ENCODE peak calls at places on chromosomes 6 and 20, in five cellular contexts. Z is left lung, V is cardiac fibroblast, A is brain microvascular endothelial cell, P is pancreas. G is an unnamed sample.
A peak's percentile ranks its signal among the peaks of the same experiment; 100 is the strongest.

GRCh38 chr6:157106487-157106886 is 216.8 kb downstream of the TMEM242 start:
- DNase-seq in Z (no peak), A (peak; percentile 74), P (no peak), V (peak; percentile 60), G (peak; percentile 33)

GRCh38 chr6:26141378-26141901 is 54.2 kb downstream of the HFE start:
- DNase-seq in V (no peak), Z (no peak), A (no peak), P (no peak), G (no peak)

GRCh38 chr20:41205313-41205712 is 68.0 kb downstream of the PLCG1 start:
- DNase-seq in Z (no peak), A (no peak), P (no peak), V (no peak), G (no peak)

GRCh38 chr20:44309763-44310663 is 989 bp downstream of the FITM2 start:
- DNase-seq in P (no peak), Z (no peak), V (peak; percentile 76), A (peak; percentile 16), G (peak; percentile 76)

GRCh38 chr20:45685896-45686295 is 15.9 kb upstream of the WFDC11 start:
- DNase-seq in A (peak; percentile 3), Z (no peak), P (no peak), V (no peak), G (no peak)

GRCh38 chr20:49672109-49672681 is 41.5 kb downstream of the B4GALT5 start:
- DNase-seq in V (no peak), A (no peak), P (no peak), Z (no peak), G (no peak)

GRCh38 chr6:11598687-11599086 is 61.1 kb downstream of the TMEM170B start:
- DNase-seq in Z (no peak), P (no peak), A (no peak), V (no peak), G (no peak)

GRCh38 chr20:64131406-64131805 is 24.0 kb upstream of the NPBWR2 start:
- DNase-seq in Z (peak; percentile 16), A (no peak), V (peak; percentile 11), P (peak; percentile 34), G (peak; percentile 14)

GRCh38 chr6:134035823-134036296 is 16.6 kb downstream of the SLC2A12 start:
- DNase-seq in P (no peak), A (peak; percentile 61), Z (no peak), V (peak; percentile 57), G (peak; percentile 37)

GRCh38 chr20:9939231-9939630 is 95.6 kb upstream of the ANKEF1 start:
- DNase-seq in V (no peak), Z (no peak), P (no peak), A (no peak), G (no peak)

GRCh38 chr6:7172605-7173185 is 64.9 kb downstream of the RREB1 start:
- DNase-seq in V (peak; percentile 82), A (peak; percentile 52), P (no peak), Z (no peak), G (no peak)

GRCh38 chr6:143605894-143606293 is 71.9 kb upstream of the PHACTR2 start:
- DNase-seq in Z (no peak), P (no peak), V (no peak), A (no peak), G (no peak)

GRCh38 chr20:33209789-33210188 is 7.4 kb upstream of the BPIFA3 start:
- DNase-seq in Z (peak; percentile 85), P (peak; percentile 92), A (peak; percentile 11), V (peak; percentile 59), G (peak; percentile 78)

GRCh38 chr6:16136536-16137450 is 7.9 kb downstream of the MYLIP start:
- DNase-seq in P (no peak), A (peak; percentile 81), V (peak; percentile 77), Z (no peak), G (peak; percentile 91)

GRCh38 chr6:134921980-134922313 is 28.0 kb downstream of the ALDH8A1 start:
- DNase-seq in V (no peak), P (no peak), A (no peak), Z (no peak), G (no peak)

GRCh38 chr6:42453649-42454427 is 2.1 kb upstream of the TRERF1 start:
- DNase-seq in A (peak; percentile 36), P (peak; percentile 69), Z (no peak), V (peak; percentile 60), G (peak; percentile 69)

GRCh38 chr6:161125591-161125990 is 134.0 kb downstream of the MAP3K4 start:
- DNase-seq in Z (no peak), V (no peak), P (no peak), A (no peak), G (no peak)

GRCh38 chr6:43803783-43804549 is 34.0 kb downstream of the VEGFA start:
- DNase-seq in A (no peak), V (peak; percentile 31), P (peak; percentile 62), Z (peak; percentile 84), G (peak; percentile 46)

GRCh38 chr6:89887452-89888137 is 6.7 kb upstream of the GJA10 start:
- DNase-seq in V (peak; percentile 3), A (no peak), Z (peak; percentile 74), P (no peak), G (no peak)

GRCh38 chr6:18741741-18742140 is 354.6 kb downstream of the RNF144B start:
- DNase-seq in P (no peak), Z (no peak), V (no peak), A (no peak), G (no peak)

GRCh38 chr20:34582911-34583310 is 24.4 kb downstream of the MAP1LC3A start:
- DNase-seq in Z (no peak), P (no peak), A (no peak), V (peak; percentile 24), G (no peak)

GRCh38 chr20:13105864-13106457 is 97.2 kb downstream of the SPTLC3 start:
- DNase-seq in P (no peak), A (peak; percentile 4), Z (no peak), V (peak; percentile 68), G (peak; percentile 81)
- H3K4me3 ChIP-seq in P (no peak overlapping the region), A (no peak overlapping the region), Z (no peak overlapping the region), V (no peak overlapping the region), G (peak overlapping the region; percentile 47)

DNA sequence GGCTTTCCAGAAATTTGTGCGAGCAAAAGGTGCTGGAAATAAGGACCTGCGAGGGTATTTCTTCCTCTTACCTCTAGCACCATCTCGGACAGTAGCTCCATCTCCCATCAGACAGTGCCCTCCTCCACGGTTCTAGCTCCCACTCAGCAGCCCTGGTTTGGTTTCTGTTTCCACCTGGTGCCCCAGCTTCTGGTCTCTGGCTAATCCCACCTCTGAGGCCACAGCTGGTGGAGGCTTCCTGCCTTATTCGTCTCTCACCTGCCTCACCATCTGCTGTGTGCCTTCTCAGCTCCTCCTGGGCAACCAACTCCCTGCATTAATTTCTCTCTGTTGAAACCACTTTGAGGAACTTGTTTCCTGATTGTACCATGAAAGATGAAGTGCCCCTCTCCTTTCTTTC is 162.4 kb upstream of the CDYL start:
- DNase-seq in Z (no peak), P (no peak), V (no peak), A (no peak), G (no peak)
- H3K4me3 ChIP-seq in Z (no peak overlapping the region), P (no peak overlapping the region), V (no peak overlapping the region), A (no peak overlapping the region), G (no peak overlapping the region)

GRCh38 chr6:148771896-148772554 is 25.2 kb downstream of the UST start:
- DNase-seq in P (no peak), A (no peak), Z (no peak), V (no peak), G (no peak)

GRCh38 chr6:148780918-148781436 is 34.1 kb downstream of the UST start:
- DNase-seq in V (no peak), P (no peak), Z (no peak), A (no peak), G (no peak)

GRCh38 chr6:148771212-148771601 is 24.4 kb downstream of the UST start:
- DNase-seq in P (no peak), Z (no peak), A (no peak), V (no peak), G (no peak)

GRCh38 chr6:148779142-148779562 is 32.3 kb downstream of the UST start:
- DNase-seq in V (peak; percentile 66), P (no peak), Z (no peak), A (no peak), G (peak; percentile 77)

GRCh38 chr6:148776321-148776966 is 29.6 kb downstream of the UST start:
- DNase-seq in V (peak; percentile 83), A (peak; percentile 57), Z (no peak), P (no peak), G (peak; percentile 61)
- H3K4me3 ChIP-seq in V (no peak overlapping the region), A (peak overlapping the region; percentile 22), Z (no peak overlapping the region), P (no peak overlapping the region), G (peak overlapping the region; percentile 71)

GRCh38 chr6:34657307-34657978 is 39.1 kb downstream of the ILRUN start:
- DNase-seq in V (peak; percentile 91), P (no peak), Z (no peak), A (peak; percentile 73), G (peak; percentile 91)
- H3K4me3 ChIP-seq in V (peak overlapping the region; percentile 36), P (peak overlapping the region; percentile 23), Z (peak overlapping the region; percentile 28), A (peak overlapping the region; percentile 44), G (peak overlapping the region; percentile 82)

GRCh38 chr6:2816158-2816557 is 25.5 kb downstream of the SERPINB1 start:
- DNase-seq in V (no peak), A (no peak), Z (no peak), P (no peak), G (no peak)

GRCh38 chr6:2819891-2820814 is 21.5 kb downstream of the SERPINB1 start:
- DNase-seq in P (no peak), V (no peak), Z (no peak), A (no peak), G (no peak)

GRCh38 chr6:2818593-2818992 is 23.1 kb downstream of the SERPINB1 start:
- DNase-seq in Z (no peak), P (no peak), V (peak; percentile 74), A (peak; percentile 88), G (peak; percentile 53)

GRCh38 chr6:2819115-2819514 is 22.5 kb downstream of the SERPINB1 start:
- DNase-seq in P (no peak), A (no peak), V (no peak), Z (no peak), G (no peak)

GRCh38 chr6:2817778-2818443 is 23.8 kb downstream of the SERPINB1 start:
- DNase-seq in V (peak; percentile 72), Z (no peak), A (peak; percentile 36), P (no peak), G (peak; percentile 56)
- H3K4me3 ChIP-seq in V (no peak overlapping the region), Z (no peak overlapping the region), A (no peak overlapping the region), P (no peak overlapping the region), G (peak overlapping the region; percentile 8)

DNA sequence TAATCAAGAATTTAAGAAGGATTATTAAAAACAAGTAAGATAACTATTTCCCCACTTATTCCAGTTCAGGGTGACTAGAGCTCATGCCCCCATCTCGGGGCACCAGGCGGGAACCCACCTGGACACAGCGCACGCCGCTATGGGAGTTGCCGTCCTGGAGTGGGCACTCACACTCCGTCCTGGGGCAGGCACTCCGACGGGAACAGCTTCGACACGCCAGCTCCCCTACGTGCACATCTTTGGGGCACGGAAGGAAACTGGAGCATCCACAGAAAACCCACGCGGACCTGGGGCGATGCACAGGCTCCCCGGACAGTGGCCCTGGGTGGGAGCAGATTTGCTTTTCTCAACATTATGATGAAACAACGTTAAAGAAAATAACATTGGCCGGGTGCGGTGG is 52.0 kb upstream of the GATA5 start:
- DNase-seq in P (no peak), Z (no peak), V (no peak), A (no peak), G (no peak)
- H3K4me3 ChIP-seq in P (no peak overlapping the region), Z (no peak overlapping the region), V (no peak overlapping the region), A (no peak overlapping the region), G (no peak overlapping the region)